ENCODE peak calls at places on chromosomes 12 and 14, in seven cellular contexts. B is heart right ventricle; X is WTC11; K is AG09309; S is activated naive CD8-positive, alpha-beta T cell treated with anti-CD3 and anti-CD28 coated beads, Interleukin-2, amount 50 U/mL, for 24 hours; A is cardiac fibroblast; U is left colon. W is an unnamed sample.

GRCh38 chr12:6542209-6543009 is 8.1 kb downstream of the GAPDH start:
- DNase-seq in B (no peak), X (no peak), K (no peak), S (no peak), A (no peak), U (peak), W (no peak)

GRCh38 chr14:63512861-63513260 is 30.3 kb downstream of the PPP2R5E start:
- DNase-seq in B (no peak), X (no peak), K (no peak), S (no peak), A (no peak), U (no peak), W (no peak)

GRCh38 chr12:55842681-55843429 is at the start of gene MMP19:
- DNase-seq in B (no peak), X (no peak), K (peak), S (no peak), A (peak), U (no peak), W (no peak)

GRCh38 chr12:5102806-5103205 is 59.1 kb downstream of the KCNA5 start:
- DNase-seq in B (no peak), X (no peak), K (no peak), S (no peak), A (no peak), U (no peak), W (no peak)

GRCh38 chr12:68972570-68972969 is 39.6 kb upstream of the CPM start:
- DNase-seq in B (no peak), X (no peak), K (no peak), S (no peak), A (no peak), U (no peak), W (no peak)

GRCh38 chr14:79631276-79631675 is 580.0 kb downstream of the DIO2 start:
- DNase-seq in B (no peak), X (peak), K (no peak), S (no peak), A (no peak), U (no peak), W (no peak)

GRCh38 chr12:117093918-117094630 is 5.1 kb downstream of the TESC start:
- DNase-seq in B (no peak), X (no peak), K (no peak), S (no peak), A (no peak), U (no peak), W (no peak)

GRCh38 chr14:100610511-100611217 is 23.4 kb upstream of the BEGAIN start:
- DNase-seq in B (no peak), X (no peak), K (no peak), S (no peak), A (peak), U (peak), W (no peak)

GRCh38 chr12:93363854-93364297 is 13.8 kb upstream of the NUDT4 start:
- DNase-seq in B (no peak), X (no peak), K (no peak), S (no peak), A (no peak), U (no peak), W (no peak)

GRCh38 chr14:70919774-70920173 is 12.5 kb downstream of the PCNX1 start:
- DNase-seq in B (no peak), X (no peak), K (no peak), S (no peak), A (peak), U (no peak), W (no peak)

GRCh38 chr14:93686313-93686712 is 102.0 kb downstream of the PRIMA1 start:
- DNase-seq in B (no peak), X (no peak), K (no peak), S (no peak), A (no peak), U (no peak), W (no peak)

GRCh38 chr12:127628655-127629054 is 638.3 kb upstream of the TMEM132C start:
- DNase-seq in B (no peak), X (no peak), K (peak), S (no peak), A (peak), U (no peak), W (no peak)

GRCh38 chr12:109944975-109945374 is 44.9 kb downstream of the TCHP start:
- DNase-seq in B (peak), X (peak), K (no peak), S (no peak), A (peak), U (no peak), W (no peak)

GRCh38 chr14:52307376-52307775 is 6.7 kb upstream of the PTGER2 start:
- DNase-seq in B (no peak), X (no peak), K (no peak), S (no peak), A (no peak), U (no peak), W (no peak)

GRCh38 chr12:57461326-57461903 is 1.8 kb downstream of the GLI1 start:
- DNase-seq in B (peak), X (peak), K (no peak), S (peak), A (peak), U (peak), W (peak)

GRCh38 chr14:75559451-75560187 is 18.8 kb upstream of the FLVCR2 start:
- DNase-seq in B (no peak), X (no peak), K (peak), S (peak), A (peak), U (no peak), W (peak)

GRCh38 chr14:100138082-100138787 is 21.2 kb downstream of the DEGS2 start:
- DNase-seq in B (no peak), X (no peak), K (no peak), S (no peak), A (no peak), U (peak), W (peak)

GRCh38 chr12:118055144-118055557 is 5.8 kb downstream of the WSB2 start:
- DNase-seq in B (peak), X (peak), K (no peak), S (peak), A (peak), U (no peak), W (peak)

GRCh38 chr12:49231881-49232650 is 32.8 kb upstream of the TUBA1C start:
- DNase-seq in B (no peak), X (no peak), K (no peak), S (no peak), A (no peak), U (no peak), W (no peak)

GRCh38 chr14:30143617-30144016 is 216.0 kb upstream of the PRKD1 start:
- DNase-seq in B (no peak), X (no peak), K (no peak), S (no peak), A (peak), U (no peak), W (no peak)

GRCh38 chr12:53967451-53968059 is 5.4 kb upstream of the HOXC11 start:
- DNase-seq in B (no peak), X (no peak), K (no peak), S (no peak), A (no peak), U (no peak), W (no peak)

GRCh38 chr12:74382994-74383393 is 154.6 kb upstream of the ATXN7L3B start:
- DNase-seq in B (no peak), X (no peak), K (no peak), S (no peak), A (no peak), U (no peak), W (no peak)

GRCh38 chr12:56957229-56958052 is at the start of gene RDH16:
- DNase-seq in B (no peak), X (no peak), K (no peak), S (no peak), A (no peak), U (no peak), W (no peak)

GRCh38 chr12:82746668-82747067 is 60.0 kb downstream of the TMTC2 start:
- DNase-seq in B (no peak), X (no peak), K (no peak), S (no peak), A (no peak), U (no peak), W (no peak)

GRCh38 chr12:20716037-20716436 is 20.9 kb downstream of the SLCO1C1 start:
- DNase-seq in B (no peak), X (peak), K (no peak), S (no peak), A (no peak), U (peak), W (no peak)

GRCh38 chr14:64705406-64706118 is 1.3 kb downstream of the PLEKHG3 start:
- DNase-seq in B (no peak), X (no peak), K (no peak), S (no peak), A (no peak), U (peak), W (no peak)

GRCh38 chr14:42224053-42224888 is 617.6 kb downstream of the LRFN5 start:
- DNase-seq in B (peak), X (peak), K (no peak), S (peak), A (peak), U (peak), W (peak)

GRCh38 chr12:108129017-108129812 is at the start of gene WSCD2:
- DNase-seq in B (peak), X (peak), K (no peak), S (peak), A (peak), U (no peak), W (peak)

GRCh38 chr14:32366995-32367394 is 37.9 kb downstream of the AKAP6 start:
- DNase-seq in B (peak), X (no peak), K (no peak), S (no peak), A (peak), U (no peak), W (no peak)

GRCh38 chr14:22715890-22716289 is 50.6 kb upstream of the OXA1L start:
- DNase-seq in B (no peak), X (no peak), K (no peak), S (no peak), A (no peak), U (no peak), W (no peak)

GRCh38 chr12:112824166-112824565 is 32.6 kb downstream of the RPH3A start:
- DNase-seq in B (no peak), X (no peak), K (no peak), S (no peak), A (no peak), U (no peak), W (no peak)

GRCh38 chr12:52519826-52520662 is at the start of gene KRT5:
- DNase-seq in B (no peak), X (no peak), K (no peak), S (no peak), A (no peak), U (no peak), W (no peak)

GRCh38 chr12:47147749-47148148 is 68.0 kb upstream of the AMIGO2 start:
- DNase-seq in B (no peak), X (no peak), K (no peak), S (no peak), A (no peak), U (no peak), W (no peak)

GRCh38 chr12:52496590-52497071 is 3.6 kb upstream of the KRT6A start:
- DNase-seq in B (no peak), X (peak), K (no peak), S (no peak), A (peak), U (no peak), W (no peak)

GRCh38 chr12:7959278-7960063 is 23.5 kb upstream of the SLC2A3 start:
- DNase-seq in B (no peak), X (peak), K (no peak), S (peak), A (peak), U (peak), W (no peak)

W was measured in stomach.